ENCODE peak calls at places on chromosomes 4 and X, in seven cellular contexts. E is GM23248, T is fibroblast of lung, X is PC-9, V is A549, W is astrocyte, D is H9. U is an unnamed sample. For H3K4me1, the result is how much of the 10 kb centered on the place peaks cover.

GRCh38 chr4:159983080-159983479 is 880.2 kb downstream of the RAPGEF2 start:
- DNase-seq in E (no peak), T (no peak), X (no peak), V (no peak), W (peak), D (no peak), U (no peak)

GRCh38 chr4:21991050-21991449 is 42.5 kb upstream of the KCNIP4 start:
- DNase-seq in E (peak), T (peak), X (no peak), V (no peak), W (peak), D (no peak), U (no peak)

GRCh38 chr4:38967260-38968095 is 64.7 kb downstream of the TMEM156 start:
- DNase-seq in E (peak), T (peak), X (no peak), V (no peak), W (peak), D (no peak), U (no peak)

GRCh38 chr4:26916195-26916594 is 55.6 kb downstream of the STIM2 start:
- DNase-seq in E (peak), T (no peak), X (no peak), V (no peak), W (no peak), D (no peak), U (no peak)

GRCh38 chrX:31199051-31199769 is 127.4 kb upstream of the FTHL17 start:
- DNase-seq in E (peak), T (peak), X (no peak), V (no peak), W (no peak), D (no peak), U (no peak)

GRCh38 chr4:52051213-52051614 is at the start of gene SPATA18:
- DNase-seq in E (peak), T (no peak), X (no peak), V (peak), W (peak), D (peak), U (peak)

GRCh38 chr4:33073811-33074210 is 2353.6 kb downstream of the PCDH7 start:
- DNase-seq in E (peak), T (peak), X (no peak), V (no peak), W (peak), D (no peak), U (peak)

GRCh38 chr4:67746797-67747495 is 7.2 kb downstream of the GNRHR start:
- DNase-seq in E (peak), T (peak), X (no peak), V (no peak), W (peak), D (no peak), U (peak)

GRCh38 chrX:120419465-120419864 is 49.6 kb downstream of the LAMP2 start:
- DNase-seq in E (no peak), T (no peak), X (no peak), V (no peak), W (no peak), D (no peak), U (no peak)

GRCh38 chr4:88690355-88690754 is 7.3 kb downstream of the NAP1L5 start:
- DNase-seq in E (peak), T (peak), X (no peak), V (no peak), W (peak), D (no peak), U (no peak)

GRCh38 chr4:82524570-82525152 is 37.1 kb downstream of the TMEM150C start:
- DNase-seq in E (no peak), T (no peak), X (no peak), V (no peak), W (no peak), D (no peak), U (peak)

GRCh38 chr4:6877070-6877469 is 32.6 kb upstream of the TBC1D14 start:
- DNase-seq in E (peak), T (no peak), X (no peak), V (no peak), W (no peak), D (no peak), U (no peak)

GRCh38 chrX:44234116-44234515 is 109.4 kb downstream of the EFHC2 start:
- DNase-seq in E (no peak), T (no peak), X (no peak), V (no peak), W (no peak), D (no peak), U (no peak)

GRCh38 chr4:10079256-10079655 is 37.3 kb downstream of the WDR1 start:
- DNase-seq in E (no peak), T (no peak), X (no peak), V (no peak), W (no peak), D (no peak), U (no peak)

GRCh38 chrX:122135070-122135469 is 1049.0 kb upstream of the GRIA3 start:
- DNase-seq in E (peak), T (no peak), X (no peak), V (no peak), W (no peak), D (no peak), U (no peak)

GRCh38 chr4:130424211-130424610 is 1328.3 kb downstream of the C4orf33 start:
- DNase-seq in E (no peak), T (no peak), X (no peak), V (no peak), W (no peak), D (no peak), U (no peak)

GRCh38 chr4:72286185-72286584 is 254.4 kb downstream of the NPFFR2 start:
- DNase-seq in E (peak), T (peak), X (no peak), V (no peak), W (peak), D (no peak), U (peak)

GRCh38 chr4:41366911-41367517 is 110.3 kb downstream of the UCHL1 start:
- DNase-seq in E (no peak), T (no peak), X (no peak), V (no peak), W (no peak), D (no peak), U (no peak)

GRCh38 chr4:41365726-41366125 is 109.0 kb downstream of the UCHL1 start:
- DNase-seq in E (no peak), T (no peak), X (no peak), V (no peak), W (no peak), D (no peak), U (peak)

GRCh38 chr4:41373221-41373620 is 116.5 kb downstream of the UCHL1 start:
- DNase-seq in E (no peak), T (no peak), X (no peak), V (no peak), W (no peak), D (no peak), U (no peak)

GRCh38 chr4:41364871-41365270 is 108.1 kb downstream of the UCHL1 start:
- DNase-seq in E (peak), T (no peak), X (no peak), V (no peak), W (no peak), D (no peak), U (no peak)

DNA sequence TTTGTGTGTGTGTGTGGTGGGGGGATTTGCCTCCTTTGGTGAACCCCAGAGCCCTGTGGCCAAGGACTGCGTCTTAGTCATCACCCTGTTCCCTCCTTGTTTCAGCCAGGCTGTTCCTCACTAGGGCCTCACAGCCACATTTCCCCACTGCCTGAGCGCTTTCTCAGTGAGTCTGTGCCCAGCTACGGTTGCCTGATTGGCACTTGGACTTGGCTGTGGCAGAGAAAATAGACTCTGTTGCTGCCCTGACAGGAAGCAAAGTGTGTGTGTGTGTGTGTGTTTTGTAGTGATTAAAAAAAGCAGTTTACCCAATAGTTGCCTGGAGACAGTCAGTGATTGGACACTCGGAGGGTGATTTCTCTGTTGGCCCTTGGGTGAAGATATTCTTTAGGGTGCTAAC is 113.0 kb downstream of the UCHL1 start:
- DNase-seq in E (no peak), T (no peak), X (no peak), V (no peak), W (peak), D (no peak), U (no peak)
- H3K4me1 ChIP-seq in E (under half), T (under half), X (under half), V (half or more), W (under half), D (under half), U (under half)

DNA sequence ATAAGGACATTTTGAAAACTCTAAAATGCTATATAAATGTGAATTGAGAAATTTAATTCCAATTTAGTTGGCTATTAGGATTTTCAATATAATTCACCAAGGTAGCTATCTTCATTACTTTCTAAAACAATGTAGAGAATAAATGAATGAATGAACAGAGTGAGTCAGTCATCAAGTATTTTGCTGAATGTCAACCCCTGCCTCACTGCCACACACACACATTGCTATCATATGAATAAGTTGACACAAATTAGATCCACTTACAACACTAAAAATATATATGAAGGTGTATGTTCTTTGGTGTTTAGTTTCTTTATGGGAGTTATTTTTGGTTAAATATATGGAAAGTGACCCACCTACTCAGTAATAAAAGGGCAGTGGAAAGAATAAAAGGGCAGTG is 141.4 kb upstream of the SMIM10 start:
- DNase-seq in E (peak), T (peak), X (no peak), V (no peak), W (peak), D (no peak), U (no peak)
- H3K4me2 ChIP-seq in E (no peak), T (no peak), X (peak), V (no peak), W (no peak), D (no peak), U (no peak)

GRCh38 chr4:161525121-161525520 is 638.7 kb downstream of the FSTL5 start:
- DNase-seq in E (no peak), T (no peak), X (no peak), V (no peak), W (no peak), D (no peak), U (peak)
- H3K4me1 ChIP-seq in E (under half), T (under half), X (under half), V (under half), W (under half), D (under half), U (under half)

GRCh38 chr4:141220655-141221605 is at the start of gene ZNF330:
- DNase-seq in E (peak), T (peak), X (peak), V (peak), W (peak), D (peak), U (peak)

GRCh38 chr4:141213550-141213991 is 7.1 kb upstream of the ZNF330 start:
- DNase-seq in E (no peak), T (no peak), X (no peak), V (no peak), W (no peak), D (no peak), U (no peak)

GRCh38 chr4:141220271-141220654 is 432 bp upstream of the ZNF330 start:
- DNase-seq in E (peak), T (no peak), X (no peak), V (no peak), W (peak), D (peak), U (peak)

GRCh38 chr4:141215030-141215429 is 5.7 kb upstream of the ZNF330 start:
- DNase-seq in E (no peak), T (no peak), X (no peak), V (no peak), W (no peak), D (no peak), U (no peak)

DNA sequence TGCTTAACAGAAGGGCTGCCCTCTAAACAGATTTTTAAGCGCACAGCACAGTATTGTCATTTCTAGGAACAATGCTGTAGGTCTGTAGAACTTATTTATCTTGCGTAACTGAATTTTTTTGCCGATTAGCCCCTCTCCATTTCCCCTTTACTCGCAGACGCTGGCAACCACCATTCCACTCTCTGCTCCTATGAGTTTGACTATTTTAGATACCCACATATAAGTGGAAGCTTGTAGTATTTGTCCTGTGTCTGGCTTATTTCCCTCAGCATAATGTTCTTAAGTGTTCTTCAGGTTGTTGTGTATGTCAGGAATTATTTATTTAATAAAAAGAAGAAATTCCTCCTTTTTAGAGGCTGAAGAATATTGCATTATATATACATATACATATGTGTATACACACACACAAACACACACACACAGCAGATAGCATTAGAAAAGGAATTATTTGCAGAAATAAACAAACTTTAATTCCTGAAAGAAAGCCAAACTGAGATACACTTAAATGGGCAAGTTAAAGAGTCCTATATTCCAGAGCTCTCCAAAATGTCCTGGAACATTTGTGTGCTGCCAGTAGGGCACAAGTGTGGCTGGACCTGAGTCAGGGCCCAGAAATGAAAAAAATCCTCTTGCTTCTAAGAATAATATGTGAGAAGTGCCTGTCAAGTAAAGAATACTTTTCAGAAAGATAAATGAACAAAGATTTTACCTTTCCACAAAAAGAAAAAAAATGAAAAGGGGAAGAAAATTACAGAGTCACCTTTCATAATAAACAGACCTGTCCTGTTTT is 4.5 kb upstream of the ZNF330 start:
- DNase-seq in E (no peak), T (no peak), X (no peak), V (no peak), W (no peak), D (no peak), U (no peak)
- H3K4me2 ChIP-seq in E (no peak), T (no peak), X (no peak), V (no peak), W (no peak), D (no peak), U (no peak)

DNA sequence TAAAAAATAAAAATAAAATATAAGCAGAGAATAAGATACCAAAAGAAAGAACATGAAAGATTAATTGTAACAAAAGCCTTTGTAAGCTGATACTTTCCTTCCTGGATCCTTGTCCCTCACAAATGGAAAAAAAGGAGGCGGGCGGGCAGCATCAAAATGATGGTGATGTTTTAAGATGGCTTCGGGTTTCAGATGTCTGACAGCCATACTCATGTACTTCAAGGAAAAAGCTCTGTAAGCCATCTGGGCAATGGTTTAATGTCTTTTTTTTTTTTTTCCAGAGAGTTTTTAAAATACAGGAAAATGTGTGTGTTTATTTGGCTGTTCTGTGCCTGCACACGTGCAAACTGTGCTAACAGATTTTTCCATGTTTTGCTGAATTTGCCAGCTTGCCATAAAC is 36.0 kb downstream of the AFAP1 start:
- DNase-seq in E (peak), T (peak), X (no peak), V (no peak), W (peak), D (no peak), U (no peak)
- H3K4me1 ChIP-seq in E (half or more), T (under half), X (under half), V (half or more), W (half or more), D (under half), U (half or more)

GRCh38 chrX:123188081-123188480 is 4.0 kb downstream of the GRIA3 start:
- DNase-seq in E (peak), T (no peak), X (no peak), V (no peak), W (peak), D (no peak), U (no peak)

GRCh38 chrX:123185714-123186113 is 1.6 kb downstream of the GRIA3 start:
- DNase-seq in E (peak), T (no peak), X (no peak), V (no peak), W (peak), D (no peak), U (no peak)

GRCh38 chrX:123186796-123187195 is 2.7 kb downstream of the GRIA3 start:
- DNase-seq in E (peak), T (no peak), X (no peak), V (no peak), W (no peak), D (no peak), U (no peak)

GRCh38 chrX:123184199-123184857 is at the start of gene GRIA3:
- DNase-seq in E (peak), T (peak), X (no peak), V (no peak), W (peak), D (peak), U (peak)

DNA sequence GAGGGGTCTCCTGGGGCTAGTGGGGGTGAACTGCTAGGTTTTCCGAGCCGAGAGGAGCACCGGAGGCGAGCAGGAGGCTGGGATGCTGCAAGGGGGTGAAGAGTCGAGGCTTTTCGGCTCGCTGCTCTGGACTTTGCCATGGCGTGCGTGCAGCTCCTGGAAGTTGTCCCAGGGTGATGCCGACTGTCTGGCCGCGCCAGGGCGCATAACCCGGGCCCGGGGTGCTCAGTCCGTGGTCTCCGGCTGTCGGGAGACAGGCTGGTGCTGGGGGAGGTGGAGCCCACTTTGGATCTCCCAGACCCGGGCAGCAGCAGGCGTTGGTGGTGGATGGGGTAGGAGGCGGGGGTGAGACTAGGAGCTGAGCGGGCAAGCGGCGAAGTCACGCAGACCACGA is 777 bp downstream of the GRIA3 start:
- DNase-seq in E (peak), T (no peak), X (no peak), V (no peak), W (peak), D (peak), U (peak)
- H3K4me2 ChIP-seq in E (peak), T (peak), X (no peak), V (no peak), W (peak), D (peak), U (peak)

DNA sequence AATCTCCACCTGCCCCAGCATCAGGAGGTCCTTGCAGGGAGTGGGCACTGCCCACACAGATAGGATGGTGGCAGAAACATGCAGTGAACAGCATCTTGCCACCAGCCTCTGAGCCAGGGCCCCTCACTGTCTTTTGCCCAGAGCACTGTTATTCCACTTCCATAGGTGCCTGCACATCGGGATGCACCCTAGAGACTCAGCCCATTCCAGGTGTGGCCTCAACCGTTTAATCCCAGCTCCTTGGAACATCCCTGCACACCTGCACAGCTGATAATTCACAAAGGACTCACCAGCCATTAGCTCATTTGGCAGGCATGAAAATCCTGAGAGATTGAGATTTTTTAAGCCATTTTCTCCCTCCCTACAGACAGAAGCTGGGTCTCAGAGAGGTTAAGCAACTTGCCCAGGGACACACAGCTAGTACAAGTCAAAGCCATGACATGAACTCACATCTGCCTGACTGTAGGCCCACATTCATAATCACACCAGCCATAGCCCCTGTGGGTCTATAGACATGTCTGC is 116.3 kb downstream of the EFNB1 start:
- DNase-seq in E (no peak), T (no peak), X (no peak), V (no peak), W (no peak), D (no peak), U (no peak)
- H3K4me1 ChIP-seq in E (under half), T (under half), X (under half), V (under half), W (under half), D (under half), U (under half)

GRCh38 chrX:32871636-32872035 is 339.7 kb downstream of the DMD start:
- DNase-seq in E (no peak), T (peak), X (no peak), V (no peak), W (no peak), D (no peak), U (no peak)
- H3K4me2 ChIP-seq in E (no peak), T (no peak), X (no peak), V (no peak), W (no peak), D (no peak), U (no peak)

DNA sequence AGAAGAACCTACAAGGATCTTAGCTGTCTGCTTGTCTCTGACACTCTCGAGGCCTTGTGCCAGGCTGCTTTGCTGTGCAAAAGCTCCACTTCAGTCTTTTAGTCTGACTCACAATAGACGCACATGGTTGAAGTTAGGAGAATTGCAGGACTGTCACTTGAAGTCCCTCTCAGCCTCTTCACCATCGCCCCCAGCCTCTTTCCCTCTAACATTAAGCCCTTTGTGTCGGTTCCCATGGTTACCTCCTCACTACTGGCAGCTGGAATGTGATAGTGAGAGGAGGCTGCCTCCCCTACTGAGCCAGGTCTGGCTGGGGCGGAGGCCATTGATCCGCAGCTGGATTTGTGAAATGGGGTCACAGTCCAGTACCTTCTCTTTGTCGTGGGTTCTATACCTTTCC is 201.8 kb downstream of the SOWAHB start:
- DNase-seq in E (peak), T (peak), X (no peak), V (no peak), W (peak), D (peak), U (peak)
- H3K4me1 ChIP-seq in E (under half), T (under half), X (under half), V (half or more), W (under half), D (under half), U (half or more)

GRCh38 chrX:115539841-115540240 is 21.1 kb upstream of the PLS3 start:
- DNase-seq in E (no peak), T (no peak), X (no peak), V (no peak), W (no peak), D (no peak), U (no peak)
- H3K4me2 ChIP-seq in E (no peak), T (no peak), X (no peak), V (no peak), W (no peak), D (no peak), U (no peak)